ENCODE peak calls at places on chromosome 12, in seven cellular contexts. L, R, M, J, G, N and V are unnamed samples.

GRCh38 chr12:3097186-3097804 is 20.1 kb downstream of the TSPAN9 start:
- DNase-seq in L (no peak), R (peak), M (peak), J (peak), G (no peak), N (no peak), V (peak)

GRCh38 chr12:132422057-132423043 is 67.6 kb upstream of the FBRSL1 start:
- DNase-seq in L (no peak), R (peak), M (peak), J (peak), G (no peak), N (no peak), V (no peak)

GRCh38 chr12:52543985-52544888 is 8.7 kb downstream of the KRT71 start:
- DNase-seq in L (no peak), R (no peak), M (peak), J (no peak), G (no peak), N (no peak), V (no peak)

GRCh38 chr12:70609739-70610491 is 27.3 kb downstream of the PTPRB start:
- DNase-seq in L (no peak), R (no peak), M (peak), J (peak), G (peak), N (no peak), V (peak)

GRCh38 chr12:118742426-118742825 is 238.9 kb upstream of the SRRM4 start:
- DNase-seq in L (no peak), R (no peak), M (no peak), J (no peak), G (no peak), N (no peak), V (no peak)

GRCh38 chr12:56079729-56080555 is at the start of gene ERBB3:
- DNase-seq in L (peak), R (peak), M (peak), J (peak), G (peak), N (peak), V (peak)

GRCh38 chr12:82299617-82300016 is 58.6 kb downstream of the CCDC59 start:
- DNase-seq in L (no peak), R (no peak), M (no peak), J (peak), G (no peak), N (no peak), V (peak)

GRCh38 chr12:80937391-80938238 is at the start of gene LIN7A:
- DNase-seq in L (peak), R (peak), M (peak), J (peak), G (no peak), N (no peak), V (peak)

GRCh38 chr12:122917508-122918227 is 21.7 kb upstream of the VPS37B start:
- DNase-seq in L (no peak), R (peak), M (no peak), J (no peak), G (no peak), N (peak), V (peak)

GRCh38 chr12:24198070-24198469 is 248.6 kb upstream of the SOX5 start:
- DNase-seq in L (no peak), R (peak), M (no peak), J (no peak), G (no peak), N (no peak), V (peak)

GRCh38 chr12:87185367-87185766 is 843.8 kb downstream of the C12orf50 start:
- DNase-seq in L (no peak), R (no peak), M (no peak), J (no peak), G (no peak), N (no peak), V (no peak)

GRCh38 chr12:56522486-56523193 is 1.0 kb downstream of the RBMS2 start:
- DNase-seq in L (peak), R (peak), M (no peak), J (peak), G (no peak), N (peak), V (peak)

GRCh38 chr12:117025481-117026151 is 73.6 kb downstream of the TESC start:
- DNase-seq in L (peak), R (peak), M (peak), J (peak), G (peak), N (peak), V (peak)

GRCh38 chr12:100158535-100158934 is 15.9 kb upstream of the BLTP3B start:
- DNase-seq in L (no peak), R (no peak), M (no peak), J (no peak), G (no peak), N (no peak), V (no peak)

GRCh38 chr12:124938066-124938465 is 23.6 kb upstream of the UBC start:
- DNase-seq in L (no peak), R (no peak), M (no peak), J (no peak), G (no peak), N (no peak), V (no peak)

GRCh38 chr12:16568873-16569272 is 37.1 kb downstream of the LMO3 start:
- DNase-seq in L (no peak), R (no peak), M (no peak), J (peak), G (no peak), N (no peak), V (no peak)

GRCh38 chr12:102298022-102298421 is 100.4 kb upstream of the PMCH start:
- DNase-seq in L (no peak), R (peak), M (no peak), J (no peak), G (no peak), N (no peak), V (no peak)

GRCh38 chr12:1398673-1399072 is 195.7 kb downstream of the FBXL14 start:
- DNase-seq in L (no peak), R (peak), M (no peak), J (no peak), G (no peak), N (no peak), V (peak)

GRCh38 chr12:27083861-27084271 is 1.5 kb upstream of the C12orf71 start:
- DNase-seq in L (peak), R (peak), M (no peak), J (peak), G (no peak), N (no peak), V (peak)

GRCh38 chr12:106154781-106155273 is 16.1 kb upstream of the NUAK1 start:
- DNase-seq in L (no peak), R (no peak), M (no peak), J (no peak), G (no peak), N (no peak), V (no peak)

GRCh38 chr12:111057726-111058125 is 137.3 kb upstream of the MYL2 start:
- DNase-seq in L (no peak), R (no peak), M (no peak), J (no peak), G (no peak), N (peak), V (no peak)

GRCh38 chr12:124828264-124829007 is 35.2 kb downstream of the SCARB1 start:
- DNase-seq in L (no peak), R (peak), M (no peak), J (peak), G (no peak), N (peak), V (peak)

GRCh38 chr12:108198043-108198442 is 69.0 kb downstream of the WSCD2 start:
- DNase-seq in L (no peak), R (no peak), M (peak), J (peak), G (no peak), N (no peak), V (no peak)

GRCh38 chr12:130715996-130716917 is at the start of gene RIMBP2:
- DNase-seq in L (peak), R (peak), M (peak), J (peak), G (peak), N (no peak), V (peak)

GRCh38 chr12:52247622-52248540 is 14.8 kb downstream of the KRT7 start:
- DNase-seq in L (no peak), R (no peak), M (peak), J (no peak), G (no peak), N (no peak), V (no peak)

GRCh38 chr12:108587826-108588225 is 10.1 kb downstream of the TMEM119 start:
- DNase-seq in L (no peak), R (no peak), M (no peak), J (no peak), G (no peak), N (no peak), V (no peak)

GRCh38 chr12:50039151-50039835 is 14.0 kb upstream of the RACGAP1 start:
- DNase-seq in L (peak), R (peak), M (peak), J (peak), G (peak), N (peak), V (peak)

GRCh38 chr12:62106547-62107175 is 153.5 kb upstream of the USP15 start:
- DNase-seq in L (no peak), R (no peak), M (peak), J (peak), G (no peak), N (no peak), V (no peak)

GRCh38 chr12:89393551-89394121 is 41.3 kb upstream of the DUSP6 start:
- DNase-seq in L (no peak), R (peak), M (no peak), J (no peak), G (no peak), N (no peak), V (no peak)

GRCh38 chr12:126989532-126989931 is 1277.4 kb upstream of the TMEM132C start:
- DNase-seq in L (no peak), R (no peak), M (no peak), J (no peak), G (no peak), N (no peak), V (no peak)

GRCh38 chr12:3432176-3432742 is 58.7 kb upstream of the PRMT8 start:
- DNase-seq in L (no peak), R (no peak), M (peak), J (peak), G (no peak), N (no peak), V (no peak)

GRCh38 chr12:33314223-33314622 is 125.4 kb downstream of the SYT10 start:
- DNase-seq in L (no peak), R (no peak), M (no peak), J (no peak), G (no peak), N (no peak), V (no peak)

GRCh38 chr12:130951636-130952035 is 2.1 kb upstream of the ADGRD1 start:
- DNase-seq in L (no peak), R (no peak), M (no peak), J (peak), G (no peak), N (no peak), V (no peak)

GRCh38 chr12:96495155-96495554 is 5.8 kb downstream of the CFAP54 start:
- DNase-seq in L (no peak), R (no peak), M (no peak), J (no peak), G (no peak), N (no peak), V (no peak)

GRCh38 chr12:15708396-15709070 is 80.7 kb downstream of the EPS8 start:
- DNase-seq in L (no peak), R (no peak), M (no peak), J (no peak), G (no peak), N (no peak), V (no peak)

GRCh38 chr12:20549115-20549719 is 145.9 kb upstream of the SLCO1C1 start:
- DNase-seq in L (peak), R (peak), M (no peak), J (peak), G (no peak), N (no peak), V (peak)

GRCh38 chr12:52579468-52580450 is 6.1 kb upstream of the KRT74 start:
- DNase-seq in L (no peak), R (no peak), M (no peak), J (no peak), G (no peak), N (no peak), V (no peak)

GRCh38 chr12:6828671-6829531 is 694 bp downstream of the P3H3 start:
- DNase-seq in L (no peak), R (peak), M (peak), J (peak), G (peak), N (no peak), V (no peak)

GRCh38 chr12:6826734-6827436 is 1.3 kb upstream of the P3H3 start:
- DNase-seq in L (no peak), R (no peak), M (no peak), J (no peak), G (no peak), N (no peak), V (no peak)

GRCh38 chr12:6827437-6827894 is 741 bp upstream of the P3H3 start:
- DNase-seq in L (peak), R (peak), M (peak), J (peak), G (peak), N (no peak), V (peak)

GRCh38 chr12:6829532-6830220 is 1.5 kb downstream of the P3H3 start:
- DNase-seq in L (no peak), R (peak), M (peak), J (no peak), G (peak), N (no peak), V (peak)

DNA sequence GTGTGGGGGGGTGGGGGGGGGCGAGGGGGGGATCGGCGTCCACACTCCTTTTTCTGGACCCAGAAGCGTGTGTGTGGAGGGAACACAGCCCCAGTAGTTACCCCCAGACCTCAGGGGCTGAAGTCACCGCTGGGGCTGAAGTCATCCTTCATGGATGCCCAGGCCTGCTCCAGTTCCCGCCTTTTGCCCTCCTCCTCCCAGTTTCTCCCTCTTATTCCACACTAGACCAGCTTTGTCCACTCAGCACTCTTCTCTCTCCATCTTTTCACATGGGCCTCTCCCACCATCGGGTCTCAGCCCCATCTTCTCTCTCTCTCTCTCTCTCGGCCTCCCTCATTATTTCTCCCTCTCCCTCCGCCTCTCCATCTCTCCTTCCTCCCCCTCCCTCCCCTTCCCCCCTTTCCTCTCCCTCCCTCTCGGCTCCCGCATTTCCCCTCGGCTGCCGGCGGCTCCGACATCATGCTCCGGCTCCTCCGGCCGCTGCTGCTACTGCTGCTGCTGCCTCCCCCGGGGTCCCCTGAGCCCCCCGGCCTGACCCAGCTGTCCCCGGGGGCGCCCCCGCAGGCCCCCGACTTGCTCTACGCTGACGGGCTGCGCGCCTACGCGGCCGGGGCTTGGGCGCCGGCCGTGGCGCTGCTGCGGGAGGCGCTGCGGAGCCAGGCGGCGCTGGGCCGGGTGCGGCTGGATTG is at the start of gene P3H3:
- DNase-seq in L (no peak), R (peak), M (peak), J (peak), G (peak), N (no peak), V (peak)
- H2BK120ac ChIP-seq in L (peak), R (peak), M (no peak), J (peak), G (peak), N (peak), V (peak)

DNA sequence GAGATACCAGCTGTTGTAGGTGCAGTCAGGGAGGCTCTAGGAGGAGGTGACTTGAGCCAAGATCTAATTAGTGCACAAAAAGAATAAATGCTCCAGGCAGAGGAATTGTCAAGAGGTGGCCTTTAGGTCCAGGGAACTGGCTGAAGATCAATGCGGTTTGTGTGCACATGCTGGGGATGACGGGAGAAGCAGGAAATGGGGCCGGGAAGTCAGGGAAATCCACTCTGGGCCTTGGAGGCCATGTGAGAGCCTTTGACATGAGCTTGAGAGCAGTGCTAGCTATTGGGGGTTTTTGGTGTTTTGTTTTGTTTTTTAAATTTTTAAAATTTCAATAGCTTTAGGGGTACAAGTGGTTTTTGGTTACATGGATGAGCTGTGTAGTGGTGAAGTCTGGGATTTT is 67.4 kb downstream of the MVK start:
- DNase-seq in L (no peak), R (no peak), M (no peak), J (no peak), G (no peak), N (no peak), V (no peak)
- H3K18ac ChIP-seq in L (no peak), R (no peak), M (no peak), J (no peak), G (no peak), N (no peak), V (no peak)

GRCh38 chr12:58117201-58117600 is 175.8 kb downstream of the ATP23 start:
- DNase-seq in L (no peak), R (no peak), M (no peak), J (peak), G (no peak), N (no peak), V (no peak)

DNA sequence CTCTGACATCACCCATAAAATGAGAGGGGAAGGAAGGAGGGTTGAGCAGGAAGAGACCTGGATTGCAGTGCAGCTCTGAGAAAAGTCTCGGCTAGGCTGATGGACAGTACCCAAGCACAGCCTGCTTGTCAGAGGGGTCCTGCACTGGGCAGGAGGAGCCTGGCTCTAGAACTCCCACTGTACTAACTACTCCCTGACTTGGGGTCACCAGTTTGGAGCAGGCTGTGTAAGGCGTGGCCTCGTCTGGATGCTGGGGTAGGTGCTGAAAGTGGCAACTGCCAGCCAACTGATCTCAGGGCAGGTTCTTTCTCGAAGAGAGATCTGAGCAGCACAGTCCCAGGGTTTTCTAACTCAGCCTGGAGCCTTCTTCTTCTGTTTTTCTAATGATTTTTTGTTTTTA is 176.3 kb downstream of the ATP23 start:
- DNase-seq in L (no peak), R (no peak), M (no peak), J (no peak), G (no peak), N (no peak), V (no peak)
- H2BK120ac ChIP-seq in L (no peak), R (no peak), M (no peak), J (no peak), G (no peak), N (no peak), V (no peak)

GRCh38 chr12:120563495-120563894 is 17.7 kb downstream of the POP5 start:
- DNase-seq in L (no peak), R (no peak), M (no peak), J (no peak), G (no peak), N (no peak), V (no peak)
- H3K18ac ChIP-seq in L (no peak), R (no peak), M (no peak), J (no peak), G (no peak), N (no peak), V (peak)

GRCh38 chr12:79934309-79935020 is 432 bp downstream of the PPP1R12A start:
- DNase-seq in L (no peak), R (peak), M (peak), J (peak), G (peak), N (no peak), V (peak)

GRCh38 chr12:79933580-79934264 is 1.2 kb downstream of the PPP1R12A start:
- DNase-seq in L (peak), R (peak), M (no peak), J (peak), G (no peak), N (no peak), V (peak)

GRCh38 chr12:79936670-79937069 is 1.8 kb upstream of the PPP1R12A start:
- DNase-seq in L (no peak), R (no peak), M (no peak), J (no peak), G (no peak), N (no peak), V (no peak)

GRCh38 chr12:79935021-79935623 is at the start of gene PPP1R12A:
- DNase-seq in L (peak), R (peak), M (peak), J (peak), G (peak), N (peak), V (peak)

GRCh38 chr12:79935624-79936040 is 735 bp upstream of the PPP1R12A start:
- DNase-seq in L (peak), R (peak), M (no peak), J (peak), G (no peak), N (no peak), V (no peak)
- H2BK120ac ChIP-seq in L (no peak), R (peak), M (no peak), J (no peak), G (no peak), N (peak), V (no peak)